ENCODE peak calls at places on chromosomes 4 and X, in nine cellular contexts. H is KBM-7, W is progenitor cell of endocrine pancreas, R is GM10248, U is adipocyte, L is kidney, Q is astrocyte of the cerebellum, K is GM12864, P is nucleus accumbens. D is an unnamed sample.

GRCh38 chr4:114250439-114250891 is 271.0 kb upstream of the ARSJ start:
- DNase-seq in H (no peak), W (no peak), R (no peak), U (no peak), L (no peak), Q (no peak), K (no peak), P (no peak), D (no peak)

GRCh38 chr4:99436462-99436861 is 1.3 kb upstream of the ADH7 start:
- DNase-seq in H (no peak), W (no peak), R (no peak), U (no peak), L (no peak), Q (no peak), K (no peak), P (no peak), D (no peak)

GRCh38 chr4:1510931-1511330 is 104.7 kb upstream of the NKX1-1 start:
- DNase-seq in H (no peak), W (no peak), R (no peak), U (no peak), L (peak), Q (no peak), K (no peak), P (no peak), D (no peak)

GRCh38 chr4:85807247-85807915 is 332.4 kb downstream of the ARHGAP24 start:
- DNase-seq in H (no peak), W (no peak), R (no peak), U (peak), L (no peak), Q (peak), K (no peak), P (no peak), D (no peak)

GRCh38 chr4:100782356-100782755 is 264.5 kb upstream of the EMCN start:
- DNase-seq in H (no peak), W (no peak), R (no peak), U (no peak), L (no peak), Q (no peak), K (no peak), P (no peak), D (no peak)

GRCh38 chr4:22997358-22998224 is 304.9 kb downstream of the GBA3 start:
- DNase-seq in H (no peak), W (no peak), R (no peak), U (no peak), L (no peak), Q (no peak), K (no peak), P (no peak), D (no peak)

GRCh38 chr4:162061214-162061613 is 102.6 kb downstream of the FSTL5 start:
- DNase-seq in H (no peak), W (no peak), R (no peak), U (peak), L (no peak), Q (no peak), K (no peak), P (no peak), D (no peak)

GRCh38 chrX:134671207-134671750 is 13.0 kb upstream of the PLAC1 start:
- DNase-seq in H (peak), W (no peak), R (no peak), U (no peak), L (no peak), Q (no peak), K (no peak), P (no peak), D (no peak)

GRCh38 chr4:189143255-189143654 is 797.4 kb upstream of the FRG1 start:
- DNase-seq in H (no peak), W (no peak), R (no peak), U (peak), L (no peak), Q (no peak), K (no peak), P (no peak), D (no peak)

GRCh38 chrX:123217077-123217476 is 33.0 kb downstream of the GRIA3 start:
- DNase-seq in H (no peak), W (no peak), R (no peak), U (peak), L (no peak), Q (no peak), K (no peak), P (no peak), D (no peak)

GRCh38 chr4:44448548-44449443 is at the start of gene KCTD8:
- DNase-seq in H (peak), W (peak), R (peak), U (peak), L (peak), Q (peak), K (peak), P (peak), D (no peak)

GRCh38 chrX:40146471-40147398 is 49.0 kb upstream of the BCOR start:
- DNase-seq in H (peak), W (no peak), R (peak), U (peak), L (no peak), Q (peak), K (no peak), P (no peak), D (peak)

GRCh38 chrX:63855896-63856295 is 70.9 kb upstream of the ARHGEF9 start:
- DNase-seq in H (no peak), W (no peak), R (no peak), U (peak), L (no peak), Q (no peak), K (no peak), P (no peak), D (no peak)

GRCh38 chr4:75340561-75340960 is 173.6 kb downstream of the RCHY1 start:
- DNase-seq in H (no peak), W (no peak), R (no peak), U (no peak), L (no peak), Q (no peak), K (no peak), P (no peak), D (no peak)

GRCh38 chrX:104166735-104167436 is 633 bp downstream of the FAM199X start:
- DNase-seq in H (no peak), W (no peak), R (no peak), U (peak), L (no peak), Q (no peak), K (no peak), P (no peak), D (no peak)

GRCh38 chrX:8913665-8914409 is 112.7 kb upstream of the FAM9A start:
- DNase-seq in H (no peak), W (no peak), R (no peak), U (peak), L (no peak), Q (peak), K (no peak), P (peak), D (no peak)

GRCh38 chr4:152089564-152089963 is 328.8 kb upstream of the GATB start:
- DNase-seq in H (no peak), W (no peak), R (no peak), U (no peak), L (no peak), Q (no peak), K (no peak), P (no peak), D (no peak)

GRCh38 chr4:143248827-143249226 is 64.1 kb downstream of the USP38 start:
- DNase-seq in H (no peak), W (no peak), R (no peak), U (no peak), L (no peak), Q (no peak), K (no peak), P (no peak), D (no peak)

GRCh38 chrX:67587946-67588624 is 44.3 kb downstream of the AR start:
- DNase-seq in H (no peak), W (no peak), R (no peak), U (peak), L (no peak), Q (peak), K (no peak), P (no peak), D (no peak)

GRCh38 chr4:126991965-126992364 is 640.8 kb upstream of the INTU start:
- DNase-seq in H (no peak), W (no peak), R (no peak), U (peak), L (no peak), Q (peak), K (no peak), P (peak), D (no peak)

GRCh38 chr4:108114503-108114902 is 54.2 kb downstream of the LEF1 start:
- DNase-seq in H (peak), W (no peak), R (no peak), U (no peak), L (no peak), Q (no peak), K (no peak), P (no peak), D (no peak)

GRCh38 chr4:38930199-38930598 is 62.6 kb downstream of the FAM114A1 start:
- DNase-seq in H (no peak), W (no peak), R (peak), U (no peak), L (no peak), Q (no peak), K (no peak), P (no peak), D (no peak)

D was measured in CD8-positive, alpha-beta T cell.